ENCODE peak calls at places on chromosomes 1 and 21, in seven cellular contexts. D is bronchial epithelial cell; Q is NCI-H2107; T is foreskin melanocyte; K is stimulated activated CD4-positive, alpha-beta T cell treated with anti-CD3 and anti-CD28 coated beads, TNF-alpha, amount 100 ng/mL, for 1 hour; V is epithelial cell of proximal tubule; P is cardiac septum. I is an unnamed sample.

GRCh38 chr1:108512239-108513071 is 47.4 kb upstream of the EEIG2 start:
- DNase-seq in Q (peak; percentile 36), V (no peak), T (peak; percentile 26), P (no peak), D (peak; percentile 31), K (no peak), I (peak; percentile 54)

GRCh38 chr1:29804181-29804899 is 568.0 kb downstream of the PTPRU start:
- DNase-seq in T (no peak), Q (no peak), V (no peak), K (no peak), P (peak; percentile 33), D (no peak), I (no peak)

GRCh38 chr1:5990913-5991783 is 1.1 kb downstream of the NPHP4 start:
- DNase-seq in P (peak; percentile 75), Q (no peak), K (no peak), T (no peak), D (peak; percentile 10), V (no peak), I (peak; percentile 8)

GRCh38 chr1:205532026-205532891 is 27.8 kb downstream of the CDK18 start:
- DNase-seq in P (peak; percentile 67), D (no peak), Q (no peak), K (no peak), V (no peak), T (no peak), I (no peak)

GRCh38 chr1:230679854-230680253 is 34.1 kb downstream of the AGT start:
- DNase-seq in V (no peak), T (no peak), K (no peak), P (no peak), Q (no peak), D (no peak), I (no peak)

GRCh38 chr1:22259581-22260282 is 116.8 kb upstream of the WNT4 start:
- DNase-seq in V (no peak), D (no peak), T (no peak), P (no peak), K (no peak), Q (no peak), I (no peak)

GRCh38 chr1:24199291-24199900 is 12.3 kb upstream of the IFNLR1 start:
- DNase-seq in V (no peak), D (peak; percentile 47), Q (peak; percentile 60), P (no peak), K (peak; percentile 54), T (peak; percentile 50), I (peak; percentile 68)

GRCh38 chr1:196344462-196344861 is 263.8 kb downstream of the KCNT2 start:
- DNase-seq in P (no peak), V (no peak), Q (no peak), D (no peak), T (no peak), K (no peak), I (no peak)

GRCh38 chr1:211574705-211575104 is 4.3 kb downstream of the SLC30A1 start:
- DNase-seq in V (no peak), D (peak; percentile 63), P (no peak), K (no peak), Q (no peak), T (no peak), I (no peak)

GRCh38 chr1:20405051-20405754 is 80.8 kb downstream of the CAMK2N1 start:
- DNase-seq in T (no peak), K (no peak), D (no peak), Q (no peak), V (no peak), P (no peak), I (no peak)

GRCh38 chr21:36454079-36454478 is 25.8 kb downstream of the CLDN14 start:
- DNase-seq in D (no peak), V (no peak), T (no peak), P (no peak), K (no peak), Q (peak; percentile 33), I (no peak)

GRCh38 chr1:168794057-168794456 is 65.1 kb upstream of the DPT start:
- DNase-seq in P (no peak), D (no peak), K (no peak), T (no peak), Q (no peak), V (no peak), I (no peak)

GRCh38 chr1:54425152-54425584 is 19.0 kb upstream of the SSBP3 start:
- DNase-seq in D (no peak), T (no peak), P (no peak), V (no peak), Q (no peak), K (no peak), I (no peak)

I was measured in SK-MEL-5.